ENCODE peak calls at places on chromosomes 11 and 22, in four cellular contexts. D is heart left ventricle, E is ovary, F is prostate gland. A is an unnamed sample.

GRCh38 chr11:1050581-1051355 is 14.2 kb upstream of the MUC6 start:
- DNase-seq in D (peak), E (peak), F (peak), A (peak)

GRCh38 chr11:15912825-15913224 is 443.5 kb downstream of the SOX6 start:
- DNase-seq in D (no peak), E (no peak), F (no peak), A (no peak)

GRCh38 chr11:121063728-121064127 is 37.3 kb upstream of the TECTA start:
- DNase-seq in D (no peak), E (no peak), F (no peak), A (no peak)

GRCh38 chr11:66050581-66051231 is 1.5 kb upstream of the SF3B2 start:
- DNase-seq in D (no peak), E (no peak), F (no peak), A (no peak)

GRCh38 chr22:25630446-25630845 is 66.0 kb downstream of the GRK3 start:
- DNase-seq in D (no peak), E (no peak), F (no peak), A (no peak)

GRCh38 chr22:42365942-42366660 is 66.1 kb downstream of the NFAM1 start:
- DNase-seq in D (peak), E (no peak), F (no peak), A (no peak)

GRCh38 chr11:10503777-10504176 is 37.2 kb downstream of the RNF141 start:
- DNase-seq in D (no peak), E (no peak), F (no peak), A (no peak)

GRCh38 chr11:48107188-48107704 is 109.4 kb upstream of the OR4B1 start:
- DNase-seq in D (no peak), E (no peak), F (no peak), A (no peak)

GRCh38 chr11:104774578-104774977 is 123.7 kb downstream of the CASP12 start:
- DNase-seq in D (no peak), E (no peak), F (no peak), A (no peak)

GRCh38 chr11:4991066-4991465 is 3.6 kb upstream of the OR51L1 start:
- DNase-seq in D (no peak), E (no peak), F (no peak), A (no peak)

GRCh38 chr11:16418698-16419097 is 62.4 kb upstream of the SOX6 start:
- DNase-seq in D (no peak), E (no peak), F (peak), A (no peak)

GRCh38 chr11:115226556-115226955 is 277.7 kb downstream of the CADM1 start:
- DNase-seq in D (no peak), E (no peak), F (no peak), A (no peak)

GRCh38 chr11:76419896-76420295 is 24.9 kb upstream of the EMSY start:
- DNase-seq in D (no peak), E (no peak), F (no peak), A (peak)

GRCh38 chr22:49969751-49970527 is 9.4 kb downstream of the PIM3 start:
- DNase-seq in D (peak), E (peak), F (no peak), A (peak)

GRCh38 chr22:45590262-45590661 is 81.4 kb upstream of the ATXN10 start:
- DNase-seq in D (no peak), E (no peak), F (no peak), A (no peak)

GRCh38 chr22:24164243-24164642 is 17.0 kb upstream of the SUSD2 start:
- DNase-seq in D (no peak), E (no peak), F (no peak), A (no peak)

GRCh38 chr11:73461335-73461840 is 85.2 kb downstream of the RELT start:
- DNase-seq in D (no peak), E (no peak), F (no peak), A (no peak)

GRCh38 chr11:18012314-18012905 is 437 bp downstream of the SERGEF start:
- DNase-seq in D (peak), E (no peak), F (peak), A (peak)

GRCh38 chr11:87740968-87741367 is 434.3 kb downstream of the RAB38 start:
- DNase-seq in D (no peak), E (no peak), F (no peak), A (no peak)

GRCh38 chr22:39690901-39691620 is 120.5 kb downstream of the CACNA1I start:
- DNase-seq in D (no peak), E (no peak), F (no peak), A (no peak)

GRCh38 chr11:28559497-28559896 is 451.3 kb downstream of the METTL15 start:
- DNase-seq in D (no peak), E (no peak), F (no peak), A (no peak)

GRCh38 chr11:64545605-64546004 is 45.4 kb upstream of the SLC22A12 start:
- DNase-seq in D (no peak), E (no peak), F (no peak), A (no peak)

GRCh38 chr11:28447226-28447625 is 339.0 kb downstream of the METTL15 start:
- DNase-seq in D (no peak), E (no peak), F (no peak), A (no peak)

GRCh38 chr22:39308614-39309363 is 10.6 kb downstream of the RPL3 start:
- DNase-seq in D (peak), E (peak), F (no peak), A (peak)

GRCh38 chr11:353315-353857 is 15.9 kb upstream of the B4GALNT4 start:
- DNase-seq in D (peak), E (peak), F (peak), A (peak)

GRCh38 chr22:43642319-43642718 is 169.8 kb downstream of the EFCAB6 start:
- DNase-seq in D (no peak), E (no peak), F (no peak), A (no peak)

GRCh38 chr11:33052241-33052640 is 12.9 kb downstream of the TCP11L1 start:
- DNase-seq in D (no peak), E (no peak), F (no peak), A (no peak)

GRCh38 chr11:99271527-99271926 is 250.8 kb downstream of the CNTN5 start:
- DNase-seq in D (no peak), E (no peak), F (no peak), A (no peak)

GRCh38 chr11:33701302-33701701 is 676 bp upstream of the C11orf91 start:
- DNase-seq in D (no peak), E (no peak), F (no peak), A (no peak)

GRCh38 chr11:7890417-7891179 is 40.5 kb downstream of the OR10A6 start:
- DNase-seq in D (no peak), E (no peak), F (no peak), A (no peak)

DNA sequence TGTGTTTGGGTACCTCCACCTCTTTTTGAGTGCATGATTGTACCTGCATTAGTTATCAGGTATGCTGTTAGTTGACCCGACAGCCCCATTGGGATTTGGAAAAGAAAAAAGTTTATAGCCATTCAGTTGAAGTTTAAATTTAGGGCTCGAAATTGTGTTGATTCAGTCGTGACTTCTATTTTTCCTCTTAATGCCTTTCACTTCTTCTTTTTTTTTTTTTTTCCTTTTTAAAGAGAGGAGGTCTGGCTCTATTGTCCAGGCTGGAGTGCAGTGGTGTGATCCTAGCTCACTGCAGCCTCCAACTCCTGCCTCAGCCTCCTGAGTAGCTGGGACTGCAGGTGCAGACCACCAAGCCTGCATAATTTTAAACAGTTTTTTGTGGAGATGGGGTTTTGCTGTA is 2.3 kb downstream of the STT3A start:
- DNase-seq in D (no peak), E (no peak), F (no peak), A (no peak)
- H3K4me3 ChIP-seq in D (no peak), E (no peak), F (no peak), A (no peak)

GRCh38 chr11:14522245-14522644 is 2.1 kb upstream of the PSMA1 start:
- DNase-seq in D (no peak), E (no peak), F (no peak), A (no peak)

GRCh38 chr11:14520902-14521151 is 641 bp upstream of the PSMA1 start:
- DNase-seq in D (no peak), E (no peak), F (no peak), A (no peak)

GRCh38 chr11:14518820-14519219 is 1.4 kb downstream of the PSMA1 start:
- DNase-seq in D (no peak), E (no peak), F (no peak), A (no peak)

GRCh38 chr11:14519692-14520085 is 497 bp downstream of the PSMA1 start:
- DNase-seq in D (no peak), E (no peak), F (no peak), A (no peak)

GRCh38 chr11:14520086-14520901 is at the start of gene PSMA1:
- DNase-seq in D (peak), E (peak), F (peak), A (peak)
- TF ChIP-seq POLR2A in D (no peak), E (peak), F (peak), A (peak)

GRCh38 chr22:32788884-32789624 is 12.5 kb upstream of the TIMP3 start:
- DNase-seq in D (no peak), E (no peak), F (peak), A (peak)
- H3K27ac ChIP-seq in D (no peak), E (no peak), F (no peak), A (peak)

DNA sequence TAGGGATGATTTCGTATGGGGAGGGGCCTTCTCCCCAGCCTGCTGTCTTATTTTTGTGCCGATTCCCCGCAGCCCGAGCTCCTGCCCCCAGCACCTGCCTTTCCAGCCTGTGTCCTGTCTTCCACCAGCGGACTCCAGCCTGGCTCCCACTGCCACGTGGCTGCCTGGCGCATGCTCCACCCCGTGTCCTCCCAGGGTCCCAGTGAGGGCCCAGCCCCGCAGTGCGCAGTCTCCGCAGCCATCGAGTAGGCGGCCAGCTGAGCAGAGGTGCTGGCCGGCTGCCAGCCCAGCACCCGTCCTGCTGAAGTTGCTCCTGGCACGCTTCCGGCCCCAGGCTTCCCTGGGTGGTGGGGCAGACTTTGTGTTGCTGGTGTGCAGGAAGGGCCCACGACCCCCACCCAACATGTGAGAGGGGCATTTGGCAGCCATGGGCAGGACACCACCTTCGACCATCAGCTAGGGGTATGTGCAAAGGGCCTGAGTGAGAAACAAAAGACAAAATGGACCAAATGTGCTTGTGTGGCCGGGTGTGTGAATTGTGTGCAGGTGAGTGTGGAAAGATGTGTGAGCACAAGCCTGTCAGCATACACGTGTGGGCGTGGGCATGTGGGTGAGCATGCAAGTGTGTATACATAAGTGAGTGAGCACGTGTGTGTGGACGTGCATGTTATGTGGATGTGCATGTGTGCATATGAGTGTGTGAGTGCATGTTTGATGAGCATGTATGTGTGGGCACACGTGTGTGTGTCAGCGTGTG is 55.9 kb downstream of the RTN4R start:
- DNase-seq in D (peak), E (peak), F (no peak), A (peak)
- H3K4me3 ChIP-seq in D (no peak), E (no peak), F (no peak), A (no peak)

A was measured in body of pancreas.